ENCODE peak calls at places on chromosomes 11 and 22, in ten cellular contexts. S, U, T, D, A, H, R, X, M and I are unnamed samples.

GRCh38 chr22:25403752-25404471 is 160.6 kb upstream of the GRK3 start:
- DNase-seq in S (peak), U (no peak), T (peak), D (peak), A (peak), H (no peak), R (no peak), X (no peak), M (peak), I (peak)

GRCh38 chr22:27537481-27537891 is 264.1 kb downstream of the MN1 start:
- DNase-seq in S (no peak), U (no peak), T (no peak), D (no peak), A (no peak), H (no peak), R (no peak), X (no peak), M (peak), I (no peak)

GRCh38 chr22:28594784-28595324 is 84.8 kb downstream of the TTC28 start:
- DNase-seq in S (peak), U (peak), T (no peak), D (peak), A (peak), H (no peak), R (no peak), X (peak), M (no peak), I (no peak)

GRCh38 chr11:9004310-9004945 is 627 bp upstream of the NRIP3 start:
- DNase-seq in S (no peak), U (no peak), T (peak), D (no peak), A (no peak), H (no peak), R (peak), X (no peak), M (peak), I (peak)

GRCh38 chr11:70661763-70662501 is 263.6 kb downstream of the CTTN start:
- DNase-seq in S (peak), U (no peak), T (no peak), D (no peak), A (no peak), H (no peak), R (peak), X (no peak), M (peak), I (no peak)

GRCh38 chr11:126607374-126607773 is 251.9 kb downstream of the ST3GAL4 start:
- DNase-seq in S (peak), U (peak), T (peak), D (peak), A (peak), H (peak), R (peak), X (peak), M (peak), I (peak)

GRCh38 chr11:63813035-63813562 is at the start of gene SPINDOC:
- DNase-seq in S (peak), U (peak), T (peak), D (no peak), A (peak), H (peak), R (peak), X (peak), M (peak), I (peak)

GRCh38 chr11:61083601-61084147 is 18.6 kb upstream of the CD5 start:
- DNase-seq in S (no peak), U (no peak), T (no peak), D (no peak), A (no peak), H (no peak), R (no peak), X (no peak), M (no peak), I (peak)

GRCh38 chr22:19619144-19620009 is 94.9 kb upstream of the SEPTIN5 start:
- DNase-seq in S (no peak), U (peak), T (no peak), D (no peak), A (no peak), H (no peak), R (no peak), X (no peak), M (no peak), I (no peak)

GRCh38 chr11:57641011-57641410 is 8.7 kb downstream of the YPEL4 start:
- DNase-seq in S (no peak), U (peak), T (no peak), D (no peak), A (no peak), H (no peak), R (no peak), X (peak), M (no peak), I (no peak)
- TF ChIP-seq CTCF in S (no peak), U (peak), T (no peak), D (peak), A (no peak), H (no peak), R (no peak), X (peak), M (peak), I (no peak)

GRCh38 chr11:2389344-2390026 is 11.1 kb upstream of the TSSC4 start:
- DNase-seq in S (no peak), U (no peak), T (no peak), D (no peak), A (no peak), H (no peak), R (no peak), X (no peak), M (no peak), I (no peak)
- TF ChIP-seq CTCF in S (no peak), U (peak), T (no peak), D (no peak), A (peak), H (no peak), R (no peak), X (peak), M (no peak), I (no peak)

DNA sequence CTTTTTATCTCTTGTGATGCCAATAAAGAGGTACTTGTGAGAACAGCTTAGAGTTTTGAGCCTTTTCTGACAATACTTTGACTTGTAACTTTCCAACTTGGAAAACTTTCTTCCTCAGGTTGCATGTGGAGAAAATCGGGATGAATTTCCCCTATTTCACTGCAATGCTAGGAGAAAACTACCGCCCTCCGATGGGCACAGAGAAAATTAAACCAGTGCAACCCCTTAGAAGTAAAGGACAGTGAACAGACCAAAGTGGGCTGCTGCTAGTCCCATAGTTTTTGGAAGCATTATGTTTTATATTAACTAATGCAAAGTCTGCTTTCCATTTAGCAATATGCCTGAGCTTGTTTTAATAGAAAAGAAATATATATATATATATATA is 195.5 kb upstream of the RAG2 start:
- DNase-seq in S (no peak), U (no peak), T (no peak), D (no peak), A (no peak), H (no peak), R (peak), X (no peak), M (peak), I (no peak)
- TF ChIP-seq CTCF in S (no peak), U (no peak), T (no peak), D (no peak), A (no peak), H (peak), R (no peak), X (peak), M (peak), I (no peak)

DNA sequence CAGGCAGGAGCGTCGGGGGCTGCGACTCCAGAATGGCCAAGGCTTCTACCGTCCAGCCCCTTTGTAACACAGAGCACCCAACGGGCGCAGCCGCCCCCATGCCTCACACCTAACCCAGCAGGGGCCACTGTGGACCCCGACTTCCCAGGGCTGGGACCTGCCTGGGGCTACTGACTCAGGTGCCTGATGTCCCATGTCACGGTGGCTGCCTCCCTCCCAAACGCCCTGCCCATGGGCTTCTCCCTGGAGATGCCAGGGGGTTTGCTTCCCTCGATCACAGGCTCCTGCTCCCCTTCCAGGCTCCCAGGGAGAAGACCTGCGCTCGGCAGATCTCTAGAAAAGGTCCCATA is 84.0 kb downstream of the MYEOV start:
- DNase-seq in S (no peak), U (no peak), T (peak), D (no peak), A (no peak), H (no peak), R (no peak), X (no peak), M (no peak), I (no peak)
- TF ChIP-seq CTCF in S (no peak), U (no peak), T (no peak), D (no peak), A (no peak), H (no peak), R (no peak), X (no peak), M (no peak), I (no peak)

GRCh38 chr11:130069684-130070108 is at the start of gene APLP2:
- DNase-seq in S (peak), U (peak), T (peak), D (peak), A (peak), H (peak), R (peak), X (peak), M (peak), I (peak)

GRCh38 chr11:130068546-130068985 is 1.1 kb upstream of the APLP2 start:
- DNase-seq in S (no peak), U (no peak), T (no peak), D (no peak), A (no peak), H (no peak), R (no peak), X (no peak), M (no peak), I (no peak)

GRCh38 chr11:130070109-130070828 is 575 bp downstream of the APLP2 start:
- DNase-seq in S (peak), U (peak), T (peak), D (no peak), A (peak), H (no peak), R (peak), X (no peak), M (peak), I (peak)

GRCh38 chr11:130070829-130071205 is 1.1 kb downstream of the APLP2 start:
- DNase-seq in S (peak), U (peak), T (no peak), D (no peak), A (no peak), H (no peak), R (peak), X (no peak), M (peak), I (no peak)

DNA sequence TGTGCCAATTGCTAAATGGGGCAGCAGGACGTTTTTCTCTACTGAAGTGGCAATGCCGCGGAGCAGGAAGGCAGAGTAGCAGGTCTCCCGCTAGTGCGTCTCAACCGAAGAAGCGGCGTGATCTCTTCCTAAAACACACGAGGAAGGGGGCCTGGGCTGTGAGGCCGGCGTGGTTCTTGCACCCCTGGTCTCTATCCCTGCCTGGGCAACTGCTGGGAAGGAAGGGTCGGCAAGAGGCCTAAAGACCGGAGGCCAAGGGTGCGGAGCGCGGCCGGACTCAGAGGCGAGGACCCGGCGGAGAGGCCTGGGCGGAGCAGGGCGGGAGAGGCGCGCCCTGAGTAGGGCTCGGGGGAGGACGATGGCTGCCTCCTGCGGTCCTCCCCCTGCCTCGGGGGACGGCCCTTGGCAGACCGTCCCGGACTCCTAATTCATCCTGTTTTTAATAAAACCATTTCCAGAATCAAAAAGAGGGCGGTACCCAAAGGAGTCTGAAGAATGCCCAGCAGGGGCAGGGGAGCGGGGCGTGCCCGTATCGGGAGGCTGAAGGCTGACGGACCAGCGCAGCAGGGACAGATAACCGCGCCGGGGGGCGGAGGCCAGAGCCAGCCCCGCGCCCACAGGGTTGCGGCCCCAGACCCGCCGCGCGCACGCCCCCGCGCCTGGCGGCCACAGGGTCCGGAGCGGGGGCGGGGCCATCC is 559 bp upstream of the APLP2 start:
- DNase-seq in S (peak), U (peak), T (no peak), D (peak), A (peak), H (peak), R (peak), X (peak), M (no peak), I (peak)
- TF ChIP-seq CTCF in S (no peak), U (no peak), T (no peak), D (no peak), A (no peak), H (peak), R (no peak), X (peak), M (no peak), I (no peak)

DNA sequence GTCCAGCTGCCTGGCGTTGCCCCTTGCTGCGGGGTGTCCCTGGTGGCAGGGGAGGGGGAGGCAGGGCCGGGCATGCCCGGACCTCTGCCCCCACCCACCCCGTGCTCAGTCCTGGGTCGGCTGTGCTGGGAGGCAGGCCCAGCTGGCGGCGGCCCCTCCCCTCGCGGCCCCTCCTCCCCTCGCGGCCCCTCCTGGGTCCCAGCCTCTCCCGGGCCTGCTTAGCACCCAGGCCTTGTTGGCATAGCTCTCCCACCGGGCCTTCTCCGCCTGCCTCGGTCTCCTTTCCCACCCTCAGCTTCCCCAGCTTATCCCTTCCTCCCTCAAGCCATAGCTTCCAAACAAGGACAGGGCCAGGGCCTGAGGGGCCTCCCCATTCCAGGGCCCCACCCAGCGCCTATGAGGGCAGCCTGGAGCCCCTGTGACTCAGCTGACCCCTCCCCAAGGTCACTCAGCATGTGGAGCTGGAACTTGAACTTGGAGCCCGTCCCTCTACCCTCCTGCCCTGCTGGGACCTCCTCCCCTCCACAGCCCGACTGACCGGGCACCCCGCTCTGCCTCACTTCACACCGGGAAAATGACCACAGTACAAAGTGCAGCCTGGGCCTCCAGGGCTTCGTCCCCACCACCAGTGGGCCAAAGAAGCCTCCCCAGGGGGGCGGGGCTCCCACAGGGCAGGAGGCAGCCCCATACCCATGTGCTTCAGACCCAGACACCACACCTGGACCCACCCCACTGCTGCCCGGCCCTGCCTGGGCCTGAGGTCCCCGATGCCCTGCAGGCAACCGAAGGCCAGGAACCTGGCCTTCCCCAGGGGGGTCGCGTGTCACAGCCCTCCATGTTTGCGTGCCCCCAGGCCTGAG is 1.2 kb downstream of the EPS8L2 start:
- DNase-seq in S (peak), U (no peak), T (peak), D (no peak), A (no peak), H (no peak), R (no peak), X (no peak), M (no peak), I (no peak)
- TF ChIP-seq CTCF in S (no peak), U (no peak), T (no peak), D (peak), A (no peak), H (no peak), R (no peak), X (peak), M (no peak), I (no peak)

GRCh38 chr11:87092567-87092966 is 54.8 kb downstream of the TMEM135 start:
- DNase-seq in S (no peak), U (no peak), T (no peak), D (no peak), A (no peak), H (no peak), R (no peak), X (no peak), M (no peak), I (no peak)

GRCh38 chr11:87101956-87102355 is 64.2 kb downstream of the TMEM135 start:
- DNase-seq in S (no peak), U (no peak), T (no peak), D (no peak), A (no peak), H (no peak), R (no peak), X (no peak), M (no peak), I (no peak)

GRCh38 chr11:87092159-87092558 is 54.4 kb downstream of the TMEM135 start:
- DNase-seq in S (peak), U (no peak), T (no peak), D (no peak), A (peak), H (no peak), R (no peak), X (no peak), M (no peak), I (no peak)

GRCh38 chr11:87097582-87097981 is 59.8 kb downstream of the TMEM135 start:
- DNase-seq in S (peak), U (peak), T (peak), D (no peak), A (peak), H (no peak), R (peak), X (peak), M (peak), I (peak)
- TF ChIP-seq CTCF in S (peak), U (peak), T (peak), D (peak), A (peak), H (peak), R (peak), X (peak), M (peak), I (peak)